ENCODE peak calls at places on chromosomes 3 and 15, in nine cellular contexts. S, U, F, O, L, K, N, C and H are unnamed samples.

GRCh38 chr15:62517541-62517940 is 352.5 kb upstream of the C2CD4B start:
- DNase-seq in F (no peak), L (no peak), U (no peak), O (no peak), N (no peak), K (no peak), C (no peak), S (no peak), H (no peak)

GRCh38 chr3:178736300-178736699 is 200.1 kb downstream of the KCNMB2 start:
- DNase-seq in U (no peak), C (no peak), N (no peak), L (no peak), O (no peak), K (no peak), S (no peak), F (no peak), H (no peak)

GRCh38 chr15:28114721-28115622 is 15.9 kb upstream of the OCA2 start:
- DNase-seq in F (peak; percentile 41), C (no peak), O (peak; percentile 20), L (no peak), K (no peak), N (peak; percentile 66), U (no peak), S (no peak), H (no peak)

GRCh38 chr3:186225603-186226002 is 116.7 kb upstream of the ETV5 start:
- DNase-seq in C (no peak), F (peak; percentile 11), N (no peak), L (no peak), S (no peak), K (no peak), O (no peak), U (no peak), H (no peak)

GRCh38 chr3:84265768-84266167 is 693.0 kb upstream of the CADM2 start:
- DNase-seq in F (no peak), O (no peak), U (no peak), C (no peak), S (no peak), L (no peak), K (no peak), N (no peak), H (no peak)

GRCh38 chr15:64634576-64635485 is 140.6 kb downstream of the RBPMS2 start:
- DNase-seq in C (no peak), O (peak; percentile 81), U (peak; percentile 78), L (peak; percentile 59), S (peak; percentile 96), F (no peak), K (peak; percentile 76), N (no peak), H (no peak)

GRCh38 chr15:97909291-97909891 is 51.1 kb upstream of the ARRDC4 start:
- DNase-seq in O (peak; percentile 75), C (peak; percentile 67), U (peak; percentile 80), N (peak; percentile 50), L (peak; percentile 59), F (peak; percentile 71), K (peak; percentile 50), S (peak; percentile 81), H (peak; percentile 51)

GRCh38 chr15:77907824-77908751 is 169.4 kb downstream of the TBC1D2B start:
- DNase-seq in O (peak; percentile 69), C (peak; percentile 53), U (peak; percentile 45), S (peak; percentile 91), N (peak; percentile 18), L (no peak), F (peak; percentile 76), K (peak; percentile 72), H (peak; percentile 77)

GRCh38 chr3:15367059-15367458 is 34.7 kb upstream of the SH3BP5 start:
- DNase-seq in F (peak; percentile 55), C (no peak), N (peak; percentile 46), O (no peak), S (no peak), K (peak; percentile 38), U (no peak), L (no peak), H (no peak)

GRCh38 chr3:138202945-138203701 is 16.0 kb downstream of the ARMC8 start:
- DNase-seq in S (peak; percentile 69), N (no peak), C (no peak), U (no peak), O (no peak), K (no peak), L (no peak), F (no peak), H (no peak)
- H3K4me2 ChIP-seq in S (no peak overlapping the region), N (no peak overlapping the region), C (no peak overlapping the region), U (no peak overlapping the region), O (no peak overlapping the region), K (no peak overlapping the region), L (no peak overlapping the region), F (no peak overlapping the region), H (no peak overlapping the region)

DNA sequence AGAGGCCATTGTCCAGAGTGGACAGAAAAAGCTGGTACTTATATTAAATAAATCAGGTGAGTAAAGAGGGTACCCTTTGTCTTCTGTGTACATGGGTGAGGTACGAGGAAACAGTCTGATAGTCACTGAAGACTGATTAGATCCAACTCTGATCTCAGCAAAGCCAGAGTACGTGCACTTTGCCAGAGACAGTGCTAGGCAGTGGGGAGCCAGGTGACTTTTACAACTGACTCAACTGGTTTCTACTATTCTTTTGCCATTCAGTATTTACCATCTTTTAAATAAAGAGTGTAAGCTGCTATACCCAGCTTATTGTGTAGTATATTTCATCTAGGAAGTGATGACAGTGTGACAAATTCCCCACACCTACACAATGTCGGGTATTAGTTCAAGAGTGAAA is 3.3 kb downstream of the GNL3 start:
- DNase-seq in O (no peak), L (no peak), N (no peak), U (no peak), F (no peak), C (no peak), S (no peak), K (no peak), H (no peak)
- H3K4me2 ChIP-seq in O (no peak overlapping the region), L (no peak overlapping the region), N (no peak overlapping the region), U (no peak overlapping the region), F (no peak overlapping the region), C (peak overlapping the region; percentile 76), S (no peak overlapping the region), K (no peak overlapping the region), H (peak overlapping the region; percentile 90)

GRCh38 chr15:75811616-75812015 is 31.6 kb upstream of the UBE2Q2 start:
- DNase-seq in F (peak; percentile 20), U (no peak), K (no peak), L (no peak), S (no peak), O (no peak), C (no peak), N (no peak), H (no peak)

GRCh38 chr15:75810874-75811498 is 32.3 kb upstream of the UBE2Q2 start:
- DNase-seq in S (no peak), L (no peak), K (no peak), C (no peak), N (no peak), U (no peak), F (no peak), O (no peak), H (no peak)

GRCh38 chr15:75817151-75817935 is 25.9 kb upstream of the UBE2Q2 start:
- DNase-seq in C (peak; percentile 79), N (no peak), S (no peak), O (no peak), K (no peak), F (peak; percentile 51), U (no peak), L (peak; percentile 37), H (no peak)

GRCh38 chr15:75815811-75816719 is 27.2 kb upstream of the UBE2Q2 start:
- DNase-seq in L (no peak), K (peak; percentile 85), F (peak; percentile 50), N (no peak), S (no peak), U (no peak), C (no peak), O (no peak), H (no peak)

DNA sequence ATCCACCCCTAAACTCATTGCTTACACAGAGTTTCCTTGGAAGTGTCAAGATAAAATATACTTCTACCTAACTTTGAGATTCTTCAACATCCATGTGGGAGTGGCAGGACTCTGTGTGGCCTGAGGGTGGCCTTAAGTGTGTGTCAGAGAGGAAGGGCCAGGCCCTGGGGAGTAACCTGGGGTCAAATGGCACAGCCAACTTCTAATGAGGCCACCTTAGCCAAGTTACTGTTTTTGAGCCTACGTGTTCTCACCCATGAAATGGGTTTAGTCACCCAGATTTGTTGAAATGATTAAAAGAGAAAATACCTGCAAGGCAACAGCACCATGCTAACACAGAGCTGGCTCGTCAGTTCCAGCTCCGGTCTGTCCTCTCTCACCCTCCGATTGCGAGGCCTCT is 28.5 kb upstream of the UBE2Q2 start:
- DNase-seq in K (no peak), C (no peak), N (no peak), F (no peak), L (no peak), O (no peak), U (no peak), S (no peak), H (no peak)
- H3K4me2 ChIP-seq in K (no peak overlapping the region), C (no peak overlapping the region), N (no peak overlapping the region), F (no peak overlapping the region), L (no peak overlapping the region), O (no peak overlapping the region), U (no peak overlapping the region), S (no peak overlapping the region), H (no peak overlapping the region)

DNA sequence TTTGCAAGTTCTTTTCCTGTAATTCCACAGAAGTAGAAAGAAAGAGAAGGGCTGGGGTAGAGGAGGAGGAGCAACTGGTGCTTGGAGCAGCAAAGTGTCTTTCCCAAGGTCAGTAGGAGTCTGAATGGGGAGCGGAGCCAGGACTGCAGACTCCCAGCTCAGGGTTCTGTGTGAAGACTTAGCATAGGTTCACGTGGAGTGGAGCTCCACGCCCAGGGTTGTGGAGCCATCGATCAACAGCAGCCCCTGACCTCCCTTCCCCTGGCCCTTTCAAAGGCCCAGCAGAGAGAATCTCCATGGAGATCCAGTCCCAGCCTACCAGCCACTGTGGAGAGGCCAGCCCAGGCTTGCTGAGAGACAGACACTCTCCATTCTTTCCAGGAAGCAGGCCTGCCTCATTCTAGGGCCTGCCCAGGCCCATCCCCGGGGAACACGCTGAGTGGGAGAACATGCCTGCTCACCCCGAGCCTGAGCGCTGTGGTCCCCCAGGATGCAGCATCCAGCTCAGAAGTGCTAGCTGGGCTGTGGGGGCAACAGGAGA is 62.1 kb downstream of the CORO2B start:
- DNase-seq in F (peak; percentile 40), O (no peak), K (no peak), N (no peak), S (no peak), L (no peak), U (no peak), C (no peak), H (no peak)
- H3K4me2 ChIP-seq in F (no peak overlapping the region), O (no peak overlapping the region), K (no peak overlapping the region), N (no peak overlapping the region), S (no peak overlapping the region), L (no peak overlapping the region), U (peak overlapping the region; percentile 4), C (no peak overlapping the region), H (no peak overlapping the region)

DNA sequence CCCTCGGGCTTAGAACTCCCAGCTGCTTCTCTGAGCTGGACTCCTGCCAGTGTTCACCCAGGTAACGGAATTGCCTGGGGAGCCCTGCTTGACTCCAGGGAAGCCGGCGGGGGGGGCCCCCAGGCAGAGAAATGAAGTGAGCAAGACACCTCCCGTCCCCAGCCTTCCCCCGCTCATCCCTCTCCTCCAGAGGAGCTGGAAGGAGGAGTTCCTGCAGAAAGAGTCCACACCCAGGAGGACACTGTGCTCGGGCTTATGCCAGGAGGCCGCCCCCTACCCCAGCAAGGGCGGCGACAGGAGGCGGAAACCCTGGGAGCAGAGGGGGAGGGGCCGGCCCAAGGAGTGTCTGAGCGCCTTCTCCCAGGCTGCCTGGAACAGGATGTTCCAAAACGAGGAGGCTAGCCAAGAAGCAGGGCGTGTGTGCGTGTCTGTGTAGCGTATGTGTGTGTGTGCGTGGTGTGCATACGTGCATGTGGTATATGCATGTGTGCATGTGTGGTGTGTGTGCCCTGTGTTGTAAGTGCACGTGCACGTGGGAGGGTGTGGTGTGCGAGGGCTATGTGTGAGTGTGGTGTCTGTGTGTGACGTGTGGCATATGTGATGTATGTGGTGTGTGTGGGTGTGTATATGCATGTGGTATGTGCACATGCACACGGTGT is 511.3 kb downstream of the SHQ1 start:
- DNase-seq in O (peak; percentile 76), F (peak; percentile 84), U (peak; percentile 52), S (peak; percentile 66), L (no peak), K (peak; percentile 77), C (no peak), N (peak; percentile 46), H (no peak)
- H3K4me2 ChIP-seq in O (peak overlapping the region; percentile 0), F (peak overlapping the region; percentile 49), U (peak overlapping the region; percentile 27), S (no peak overlapping the region), L (peak overlapping the region; percentile 13), K (peak overlapping the region; percentile 29), C (no peak overlapping the region), N (peak overlapping the region; percentile 40), H (no peak overlapping the region)